ENCODE peak calls at places on chromosome 17, in five cellular contexts. O is stimulated activated CD4-positive, alpha-beta T cell treated with anti-CD3 and anti-CD28 coated beads, Interleukin-12 subunit alpha, Interleukin-12 subunit beta, amount 100 ng/mL, for 24 hours; L is prostate gland; J is activated T-helper 9 cell treated with anti-CD3 and anti-CD28 coated beads, Interleukin-2, amount 50 U/mL, for 16 hours; W is fibroblast of pulmonary artery. T is an unnamed sample.

GRCh38 chr17:56392274-56392673 is 201.2 kb upstream of the NOG start:
- DNase-seq in J (no peak), O (no peak), L (no peak), W (no peak), T (no peak)

GRCh38 chr17:40486513-40487370 is 14.7 kb downstream of the TNS4 start:
- DNase-seq in O (no peak), J (no peak), W (peak; percentile 95), L (no peak), T (no peak)

GRCh38 chr17:42184717-42185496 is at the start of gene HCRT:
- DNase-seq in O (no peak), J (no peak), W (no peak), L (no peak), T (no peak)

GRCh38 chr17:77353684-77354419 is 213.1 kb downstream of the SEC14L1 start:
- DNase-seq in J (no peak), O (no peak), W (no peak), L (no peak), T (no peak)

GRCh38 chr17:60149691-60150582 is at the start of gene CA4:
- DNase-seq in W (no peak), J (no peak), L (no peak), O (no peak), T (no peak)

GRCh38 chr17:80337195-80337895 is 76.7 kb downstream of the RNF213 start:
- DNase-seq in J (no peak), W (no peak), O (no peak), L (no peak), T (no peak)

GRCh38 chr17:62892870-62893338 is 73.1 kb upstream of the TANC2 start:
- DNase-seq in J (no peak), W (peak; percentile 87), O (no peak), L (peak; percentile 67), T (peak; percentile 89)

GRCh38 chr17:48529191-48529979 is 1.4 kb downstream of the HOXB1 start:
- DNase-seq in J (no peak), O (no peak), L (no peak), W (no peak), T (peak; percentile 62)

GRCh38 chr17:66711936-66712335 is 123.0 kb upstream of the CACNG5 start:
- DNase-seq in O (no peak), J (no peak), W (no peak), L (peak; percentile 84), T (no peak)

GRCh38 chr17:80751460-80752368 is 207.1 kb downstream of the RPTOR start:
- DNase-seq in O (no peak), W (no peak), L (no peak), J (no peak), T (no peak)